ENCODE peak calls at places on chromosomes 6 and 20, in four cellular contexts. R, Y, L and B are unnamed samples.

GRCh38 chr20:63536241-63536977 is 767 bp downstream of the PTK6 start:
- DNase-seq in R (no peak), L (peak), Y (no peak), B (peak)

GRCh38 chr20:50438986-50439407 is 71.2 kb upstream of the PTPN1 start:
- DNase-seq in L (no peak), R (no peak), Y (no peak), B (peak)

GRCh38 chr20:2172305-2173175 is 70.9 kb downstream of the STK35 start:
- DNase-seq in Y (no peak), R (peak), L (peak), B (peak)

GRCh38 chr6:62367601-62368000 is 81.6 kb upstream of the KHDRBS2 start:
- DNase-seq in Y (no peak), L (no peak), R (peak), B (no peak)

GRCh38 chr6:107509506-107509905 is 19.6 kb downstream of the SOBP start:
- DNase-seq in R (no peak), Y (no peak), L (no peak), B (no peak)

GRCh38 chr20:13012886-13013285 is 4.1 kb downstream of the SPTLC3 start:
- DNase-seq in Y (no peak), R (no peak), L (no peak), B (no peak)

GRCh38 chr6:15770347-15771143 is 107.7 kb upstream of the DTNBP1 start:
- DNase-seq in Y (no peak), L (no peak), R (peak), B (peak)

GRCh38 chr20:49635171-49635570 is 67.2 kb upstream of the PTGIS start:
- DNase-seq in L (no peak), R (no peak), Y (no peak), B (no peak)

GRCh38 chr6:33430991-33431879 is 11.4 kb downstream of the SYNGAP1 start:
- DNase-seq in L (peak), R (peak), Y (no peak), B (peak)

GRCh38 chr6:27899543-27899942 is 12.7 kb downstream of the OR2B2 start:
- DNase-seq in Y (no peak), L (no peak), R (no peak), B (no peak)

GRCh38 chr6:133083248-133083967 is 157.7 kb upstream of the EYA4 start:
- DNase-seq in Y (no peak), R (no peak), L (no peak), B (no peak)

GRCh38 chr6:159978291-159979135 is 9.6 kb downstream of the IGF2R start:
- DNase-seq in Y (no peak), R (peak), L (no peak), B (no peak)

GRCh38 chr6:56954389-56955170 is at the start of gene BEND6:
- DNase-seq in R (peak), Y (no peak), L (peak), B (peak)

GRCh38 chr20:46709459-46710148 is at the start of gene SLC2A10:
- DNase-seq in L (peak), R (peak), Y (no peak), B (peak)

GRCh38 chr6:26043389-26044139 is 43.7 kb upstream of the HFE start:
- DNase-seq in R (peak), Y (no peak), L (peak), B (peak)

GRCh38 chr6:125984311-125984710 is 2.0 kb upstream of the TRMT11 start:
- DNase-seq in R (no peak), L (no peak), Y (no peak), B (peak)

GRCh38 chr6:108361312-108361932 is 66.6 kb downstream of the AFG1L start:
- DNase-seq in Y (no peak), R (no peak), L (no peak), B (no peak)

GRCh38 chr20:5024103-5024502 is 22.8 kb upstream of the SLC23A2 start:
- DNase-seq in L (no peak), R (no peak), Y (no peak), B (peak)

GRCh38 chr20:17694767-17695166 is 5.0 kb upstream of the BANF2 start:
- DNase-seq in Y (no peak), R (no peak), L (no peak), B (no peak)

GRCh38 chr6:165597821-165598220 is 65.2 kb downstream of the PDE10A start:
- DNase-seq in Y (no peak), R (no peak), L (no peak), B (no peak)

GRCh38 chr20:41398408-41398807 is 31.8 kb upstream of the EMILIN3 start:
- DNase-seq in Y (no peak), L (no peak), R (no peak), B (no peak)

GRCh38 chr6:149938571-149939462 is 3.0 kb upstream of the ULBP2 start:
- DNase-seq in L (peak), R (peak), Y (no peak), B (peak)

GRCh38 chr20:2602046-2602735 is 50.2 kb upstream of the NOP56 start:
- DNase-seq in L (no peak), R (no peak), Y (no peak), B (peak)

GRCh38 chr6:33894438-33894837 is 90.6 kb upstream of the MLN start:
- DNase-seq in Y (no peak), R (no peak), L (peak), B (peak)

GRCh38 chr20:1561350-1561749 is 3.8 kb upstream of the SIRPD start:
- DNase-seq in Y (no peak), R (no peak), L (no peak), B (no peak)

GRCh38 chr6:95917034-95917433 is 98.7 kb upstream of the FUT9 start:
- DNase-seq in R (no peak), Y (no peak), L (no peak), B (no peak)

GRCh38 chr6:14638932-14639875 is 521.6 kb downstream of the CD83 start:
- DNase-seq in Y (no peak), L (no peak), R (peak), B (peak)